ENCODE peak calls at places on chromosomes 12 and 14, in nine cellular contexts. One of them, this sample, is unnamed.

GRCh38 chr12:27970981-27971489 is 1.5 kb downstream of the PTHLH start:
- DNase-seq in glutamatergic neuron: no peak
- DNase-seq in LNCaP clone FGC: no peak
- DNase-seq in A549: no peak
- DNase-seq in coronary artery: no peak
- DNase-seq in astrocyte of the spinal cord: peak
- DNase-seq in pancreas: no peak
- DNase-seq in mesothelial cell of epicardium: no peak
- DNase-seq in CD8-positive, alpha-beta T cell: no peak
- DNase-seq in this sample: peak

GRCh38 chr14:93946104-93946503 is 19.0 kb downstream of the FAM181A start:
- DNase-seq in glutamatergic neuron: no peak
- DNase-seq in LNCaP clone FGC: no peak
- DNase-seq in A549: no peak
- DNase-seq in coronary artery: no peak
- DNase-seq in astrocyte of the spinal cord: peak
- DNase-seq in pancreas: no peak
- DNase-seq in mesothelial cell of epicardium: no peak
- DNase-seq in CD8-positive, alpha-beta T cell: no peak
- DNase-seq in this sample: no peak

GRCh38 chr14:45519770-45520169 is 266.8 kb upstream of the MIS18BP1 start:
- DNase-seq in glutamatergic neuron: no peak
- DNase-seq in LNCaP clone FGC: no peak
- DNase-seq in A549: no peak
- DNase-seq in coronary artery: no peak
- DNase-seq in astrocyte of the spinal cord: no peak
- DNase-seq in pancreas: no peak
- DNase-seq in mesothelial cell of epicardium: no peak
- DNase-seq in CD8-positive, alpha-beta T cell: no peak
- DNase-seq in this sample: no peak

GRCh38 chr12:92058664-92059063 is 87.0 kb downstream of the BTG1 start:
- DNase-seq in glutamatergic neuron: no peak
- DNase-seq in LNCaP clone FGC: no peak
- DNase-seq in A549: no peak
- DNase-seq in coronary artery: no peak
- DNase-seq in astrocyte of the spinal cord: no peak
- DNase-seq in pancreas: no peak
- DNase-seq in mesothelial cell of epicardium: no peak
- DNase-seq in CD8-positive, alpha-beta T cell: no peak
- DNase-seq in this sample: no peak

GRCh38 chr12:24396266-24396665 is 446.8 kb upstream of the SOX5 start:
- DNase-seq in glutamatergic neuron: no peak
- DNase-seq in LNCaP clone FGC: no peak
- DNase-seq in A549: no peak
- DNase-seq in coronary artery: no peak
- DNase-seq in astrocyte of the spinal cord: no peak
- DNase-seq in pancreas: no peak
- DNase-seq in mesothelial cell of epicardium: no peak
- DNase-seq in CD8-positive, alpha-beta T cell: no peak
- DNase-seq in this sample: no peak

GRCh38 chr12:15590180-15590826 is 198.9 kb downstream of the EPS8 start:
- DNase-seq in glutamatergic neuron: no peak
- DNase-seq in LNCaP clone FGC: no peak
- DNase-seq in A549: peak
- DNase-seq in coronary artery: peak
- DNase-seq in astrocyte of the spinal cord: peak
- DNase-seq in pancreas: peak
- DNase-seq in mesothelial cell of epicardium: no peak
- DNase-seq in CD8-positive, alpha-beta T cell: peak
- DNase-seq in this sample: peak

GRCh38 chr14:103102689-103103260 is 8.2 kb downstream of the EXOC3L4 start:
- DNase-seq in glutamatergic neuron: no peak
- DNase-seq in LNCaP clone FGC: no peak
- DNase-seq in A549: no peak
- DNase-seq in coronary artery: no peak
- DNase-seq in astrocyte of the spinal cord: no peak
- DNase-seq in pancreas: peak
- DNase-seq in mesothelial cell of epicardium: no peak
- DNase-seq in CD8-positive, alpha-beta T cell: no peak
- DNase-seq in this sample: no peak

GRCh38 chr12:1552171-1552570 is 42.2 kb downstream of the FBXL14 start:
- DNase-seq in glutamatergic neuron: no peak
- DNase-seq in LNCaP clone FGC: no peak
- DNase-seq in A549: no peak
- DNase-seq in coronary artery: no peak
- DNase-seq in astrocyte of the spinal cord: no peak
- DNase-seq in pancreas: no peak
- DNase-seq in mesothelial cell of epicardium: no peak
- DNase-seq in CD8-positive, alpha-beta T cell: no peak
- DNase-seq in this sample: no peak

GRCh38 chr12:32151081-32151480 is 44.4 kb downstream of the BICD1 start:
- DNase-seq in glutamatergic neuron: no peak
- DNase-seq in LNCaP clone FGC: no peak
- DNase-seq in A549: no peak
- DNase-seq in coronary artery: no peak
- DNase-seq in astrocyte of the spinal cord: no peak
- DNase-seq in pancreas: no peak
- DNase-seq in mesothelial cell of epicardium: no peak
- DNase-seq in CD8-positive, alpha-beta T cell: no peak
- DNase-seq in this sample: no peak

GRCh38 chr12:58639323-58639934 is 280.9 kb downstream of the LRIG3 start:
- DNase-seq in glutamatergic neuron: no peak
- DNase-seq in LNCaP clone FGC: peak
- DNase-seq in A549: no peak
- DNase-seq in coronary artery: no peak
- DNase-seq in astrocyte of the spinal cord: no peak
- DNase-seq in pancreas: no peak
- DNase-seq in mesothelial cell of epicardium: no peak
- DNase-seq in CD8-positive, alpha-beta T cell: no peak
- DNase-seq in this sample: no peak

GRCh38 chr12:116444590-116444943 is 114.6 kb upstream of the MAP1LC3B2 start:
- DNase-seq in glutamatergic neuron: no peak
- DNase-seq in LNCaP clone FGC: no peak
- DNase-seq in A549: no peak
- DNase-seq in coronary artery: no peak
- DNase-seq in astrocyte of the spinal cord: no peak
- DNase-seq in pancreas: no peak
- DNase-seq in mesothelial cell of epicardium: no peak
- DNase-seq in CD8-positive, alpha-beta T cell: no peak
- DNase-seq in this sample: no peak

GRCh38 chr12:32542550-32543229 is 136.4 kb upstream of the DNM1L start:
- DNase-seq in glutamatergic neuron: no peak
- DNase-seq in LNCaP clone FGC: no peak
- DNase-seq in A549: no peak
- DNase-seq in coronary artery: no peak
- DNase-seq in astrocyte of the spinal cord: no peak
- DNase-seq in pancreas: no peak
- DNase-seq in mesothelial cell of epicardium: no peak
- DNase-seq in CD8-positive, alpha-beta T cell: no peak
- DNase-seq in this sample: no peak

GRCh38 chr14:52399886-52400599 is 85.9 kb downstream of the PTGER2 start:
- DNase-seq in glutamatergic neuron: no peak
- DNase-seq in LNCaP clone FGC: peak
- DNase-seq in A549: no peak
- DNase-seq in coronary artery: no peak
- DNase-seq in astrocyte of the spinal cord: peak
- DNase-seq in pancreas: no peak
- DNase-seq in mesothelial cell of epicardium: no peak
- DNase-seq in CD8-positive, alpha-beta T cell: no peak
- DNase-seq in this sample: no peak
- TF ChIP-seq CTCF in glutamatergic neuron: no peak
- TF ChIP-seq CTCF in LNCaP clone FGC: no peak
- TF ChIP-seq CTCF in A549: no peak
- TF ChIP-seq CTCF in coronary artery: no peak
- TF ChIP-seq CTCF in astrocyte of the spinal cord: peak
- TF ChIP-seq CTCF in pancreas: no peak
- TF ChIP-seq CTCF in mesothelial cell of epicardium: no peak
- TF ChIP-seq CTCF in CD8-positive, alpha-beta T cell: no peak
- TF ChIP-seq CTCF in this sample: no peak

GRCh38 chr14:33343016-33343415 is 404.3 kb downstream of the NPAS3 start:
- DNase-seq in glutamatergic neuron: no peak
- DNase-seq in LNCaP clone FGC: no peak
- DNase-seq in A549: no peak
- DNase-seq in coronary artery: no peak
- DNase-seq in astrocyte of the spinal cord: peak
- DNase-seq in pancreas: no peak
- DNase-seq in mesothelial cell of epicardium: no peak
- DNase-seq in CD8-positive, alpha-beta T cell: no peak
- DNase-seq in this sample: no peak

GRCh38 chr14:33347816-33348215 is 409.1 kb downstream of the NPAS3 start:
- DNase-seq in glutamatergic neuron: no peak
- DNase-seq in LNCaP clone FGC: no peak
- DNase-seq in A549: no peak
- DNase-seq in coronary artery: no peak
- DNase-seq in astrocyte of the spinal cord: no peak
- DNase-seq in pancreas: no peak
- DNase-seq in mesothelial cell of epicardium: no peak
- DNase-seq in CD8-positive, alpha-beta T cell: no peak
- DNase-seq in this sample: no peak

DNA sequence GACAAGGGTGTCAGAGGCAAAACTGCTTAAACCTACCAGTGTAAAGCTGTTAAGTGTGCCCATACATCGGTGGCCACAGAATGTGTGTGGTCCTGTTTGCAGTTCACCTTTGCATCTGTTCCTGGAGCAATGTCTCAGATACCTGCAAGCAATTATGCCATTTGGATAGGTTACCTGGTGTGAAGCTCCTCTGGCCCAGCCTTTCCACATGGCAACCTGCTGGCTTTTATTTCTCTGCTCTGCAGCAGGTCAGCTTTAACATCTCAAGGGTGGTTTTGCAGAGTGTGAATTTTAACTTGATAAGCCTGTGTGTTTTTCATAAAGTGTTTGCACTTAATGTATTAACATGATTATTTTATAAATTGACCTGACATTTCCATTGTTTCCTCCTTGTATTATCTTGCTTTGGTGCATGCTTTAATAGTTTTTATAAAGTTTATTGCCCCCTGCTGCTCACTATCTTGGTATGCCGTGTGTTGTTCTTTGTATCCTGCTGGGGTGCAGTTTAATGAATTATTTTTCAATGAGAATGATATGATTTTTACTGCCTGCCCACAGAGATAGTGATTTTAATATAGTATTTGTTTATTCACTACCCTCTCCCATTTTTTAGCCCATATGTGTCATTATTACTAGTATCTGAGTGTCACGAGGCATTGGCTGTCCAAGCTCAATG is 403.8 kb downstream of the NPAS3 start:
- DNase-seq in glutamatergic neuron: no peak
- DNase-seq in LNCaP clone FGC: no peak
- DNase-seq in A549: no peak
- DNase-seq in coronary artery: no peak
- DNase-seq in astrocyte of the spinal cord: no peak
- DNase-seq in pancreas: no peak
- DNase-seq in mesothelial cell of epicardium: no peak
- DNase-seq in CD8-positive, alpha-beta T cell: no peak
- DNase-seq in this sample: no peak
- TF ChIP-seq CTCF in glutamatergic neuron: no peak
- TF ChIP-seq CTCF in LNCaP clone FGC: peak
- TF ChIP-seq CTCF in A549: no peak
- TF ChIP-seq CTCF in coronary artery: no peak
- TF ChIP-seq CTCF in astrocyte of the spinal cord: no peak
- TF ChIP-seq CTCF in pancreas: no peak
- TF ChIP-seq CTCF in mesothelial cell of epicardium: no peak
- TF ChIP-seq CTCF in CD8-positive, alpha-beta T cell: no peak
- TF ChIP-seq CTCF in this sample: no peak

DNA sequence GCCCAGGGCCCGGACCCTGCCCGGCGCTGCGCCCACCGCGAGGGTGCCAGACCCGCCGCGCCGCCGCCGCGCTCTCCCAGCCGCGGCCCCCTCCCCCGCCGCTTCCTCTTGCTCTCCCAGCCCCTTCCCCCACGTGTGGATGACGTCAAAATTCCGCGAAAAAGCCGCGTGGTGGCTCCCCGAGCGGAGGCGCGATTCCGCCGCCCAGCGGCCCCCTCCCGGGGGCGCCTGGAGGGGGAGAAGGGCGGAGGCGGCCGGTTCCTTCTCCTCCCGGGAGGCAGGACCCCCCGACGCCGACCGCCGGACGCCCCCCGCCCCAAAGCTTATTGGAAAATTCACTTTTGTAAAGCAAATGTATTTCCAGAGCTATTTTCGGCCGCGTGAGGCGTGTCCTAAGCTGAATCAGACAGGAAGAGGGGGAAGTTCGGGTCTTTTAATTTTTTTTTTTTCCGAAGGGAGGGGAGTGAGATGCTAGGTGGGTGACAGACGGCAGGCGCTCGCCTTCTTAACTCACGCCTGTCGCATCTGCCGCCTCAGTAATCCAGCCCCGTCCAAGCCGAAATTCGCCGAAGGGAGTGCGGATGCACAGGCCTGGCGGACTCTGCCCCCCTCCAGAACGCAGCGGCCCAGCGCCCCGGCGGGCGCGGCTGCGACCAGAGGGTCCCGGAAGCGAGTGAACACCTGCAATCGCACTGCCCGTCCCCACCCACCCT is 4.1 kb upstream of the CCND2 start:
- DNase-seq in glutamatergic neuron: peak
- DNase-seq in LNCaP clone FGC: no peak
- DNase-seq in A549: no peak
- DNase-seq in coronary artery: no peak
- DNase-seq in astrocyte of the spinal cord: peak
- DNase-seq in pancreas: peak
- DNase-seq in mesothelial cell of epicardium: peak
- DNase-seq in CD8-positive, alpha-beta T cell: peak
- DNase-seq in this sample: peak
- TF ChIP-seq CTCF in glutamatergic neuron: no peak
- TF ChIP-seq CTCF in LNCaP clone FGC: no peak
- TF ChIP-seq CTCF in A549: no peak
- TF ChIP-seq CTCF in coronary artery: no peak
- TF ChIP-seq CTCF in astrocyte of the spinal cord: no peak
- TF ChIP-seq CTCF in pancreas: no peak
- TF ChIP-seq CTCF in mesothelial cell of epicardium: no peak
- TF ChIP-seq CTCF in CD8-positive, alpha-beta T cell: no peak
- TF ChIP-seq CTCF in this sample: peak

DNA sequence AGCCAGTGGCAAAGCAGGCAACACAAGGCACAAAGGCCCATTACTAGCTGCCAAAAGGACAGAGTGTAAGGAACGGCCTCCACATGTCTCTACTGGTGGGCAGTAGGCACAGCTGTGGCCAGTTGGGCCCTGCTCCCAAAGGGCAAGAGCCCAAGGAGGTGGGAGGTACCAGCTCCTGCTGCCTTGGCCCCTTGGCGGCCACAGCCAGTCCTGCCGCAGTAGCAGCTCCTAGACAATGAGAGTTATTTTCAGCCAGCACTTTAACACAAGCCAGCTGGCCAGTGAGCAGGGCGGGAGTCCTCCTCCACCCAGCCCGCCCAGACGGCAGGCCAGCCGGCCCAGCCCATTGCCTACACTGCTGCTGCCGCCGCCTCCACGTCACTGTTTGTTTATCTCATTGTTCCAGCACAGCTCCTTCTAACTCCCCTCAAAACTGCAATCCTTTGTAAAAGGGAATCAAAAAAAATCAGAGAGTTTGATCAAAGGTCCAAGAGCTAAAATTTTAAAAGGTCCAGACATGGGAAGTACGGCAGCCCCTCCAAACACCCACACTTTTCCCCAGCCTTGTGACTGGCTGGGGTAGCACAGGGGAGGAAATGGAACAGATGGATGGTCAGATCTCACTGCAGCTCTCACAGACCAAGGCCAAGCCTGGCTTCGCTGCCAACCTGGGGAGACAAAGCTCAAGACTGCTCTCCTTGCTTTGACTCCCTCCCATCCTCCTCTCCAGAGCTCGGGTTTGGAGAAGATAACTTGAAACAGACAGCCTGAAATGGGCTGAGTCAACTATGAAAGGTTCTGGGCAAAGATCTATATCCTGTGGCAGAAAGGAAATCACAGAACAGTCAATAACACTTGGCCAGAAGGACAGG is 33.5 kb downstream of the FMNL3 start:
- DNase-seq in glutamatergic neuron: peak
- DNase-seq in LNCaP clone FGC: peak
- DNase-seq in A549: no peak
- DNase-seq in coronary artery: peak
- DNase-seq in astrocyte of the spinal cord: peak
- DNase-seq in pancreas: peak
- DNase-seq in mesothelial cell of epicardium: peak
- DNase-seq in CD8-positive, alpha-beta T cell: no peak
- DNase-seq in this sample: no peak
- TF ChIP-seq CTCF in glutamatergic neuron: peak
- TF ChIP-seq CTCF in LNCaP clone FGC: no peak
- TF ChIP-seq CTCF in A549: no peak
- TF ChIP-seq CTCF in coronary artery: no peak
- TF ChIP-seq CTCF in astrocyte of the spinal cord: peak
- TF ChIP-seq CTCF in pancreas: peak
- TF ChIP-seq CTCF in mesothelial cell of epicardium: no peak
- TF ChIP-seq CTCF in CD8-positive, alpha-beta T cell: no peak
- TF ChIP-seq CTCF in this sample: no peak